ENCODE peak calls at places on chromosome 12, in ten cellular contexts. I, F, X, V, B, J, Z, D, O and T are unnamed samples.

GRCh38 chr12:67472551-67472950 is 176.0 kb upstream of the DYRK2 start:
- DNase-seq in I (no peak), F (no peak), X (no peak), V (no peak), B (no peak), J (no peak), Z (no peak), D (peak; percentile 65), O (no peak), T (no peak)

GRCh38 chr12:38161123-38162000 is 155.2 kb upstream of the ALG10B start:
- DNase-seq in I (no peak), F (no peak), X (no peak), V (peak; percentile 9), B (no peak), J (no peak), Z (no peak), D (no peak), O (no peak), T (peak; percentile 84)

GRCh38 chr12:113119980-113120669 is 15.4 kb downstream of the RASAL1 start:
- DNase-seq in I (no peak), F (no peak), X (no peak), V (no peak), B (no peak), J (no peak), Z (no peak), D (no peak), O (no peak), T (no peak)

GRCh38 chr12:26711072-26711471 is 121.9 kb downstream of the ITPR2 start:
- DNase-seq in I (no peak), F (no peak), X (no peak), V (no peak), B (no peak), J (no peak), Z (no peak), D (no peak), O (no peak), T (no peak)

GRCh38 chr12:120089105-120089504 is 27.4 kb downstream of the RAB35 start:
- DNase-seq in I (no peak), F (no peak), X (no peak), V (no peak), B (no peak), J (no peak), Z (no peak), D (no peak), O (no peak), T (no peak)

GRCh38 chr12:79737875-79738718 is 47.3 kb upstream of the PAWR start:
- DNase-seq in I (peak; percentile 57), F (peak; percentile 65), X (peak; percentile 70), V (peak; percentile 16), B (no peak), J (peak; percentile 71), Z (no peak), D (peak; percentile 18), O (peak; percentile 50), T (no peak)

GRCh38 chr12:777550-778047 is 25.2 kb downstream of the WNK1 start:
- DNase-seq in I (no peak), F (no peak), X (no peak), V (no peak), B (no peak), J (no peak), Z (no peak), D (no peak), O (no peak), T (no peak)

GRCh38 chr12:47188576-47189441 is 109.0 kb upstream of the AMIGO2 start:
- DNase-seq in I (peak; percentile 83), F (no peak), X (peak; percentile 84), V (peak; percentile 48), B (no peak), J (no peak), Z (no peak), D (no peak), O (no peak), T (no peak)

GRCh38 chr12:59695379-59695778 is 99.5 kb downstream of the SLC16A7 start:
- DNase-seq in I (peak; percentile 44), F (no peak), X (peak; percentile 69), V (no peak), B (no peak), J (no peak), Z (no peak), D (no peak), O (no peak), T (no peak)

GRCh38 chr12:49565956-49566265 is 2.0 kb downstream of the MCRS1 start:
- DNase-seq in I (no peak), F (no peak), X (no peak), V (no peak), B (no peak), J (no peak), Z (no peak), D (no peak), O (no peak), T (no peak)

GRCh38 chr12:45989857-45990467 is 412 bp downstream of the SCAF11 start:
- DNase-seq in I (peak; percentile 64), F (no peak), X (peak; percentile 47), V (peak; percentile 71), B (peak; percentile 58), J (no peak), Z (no peak), D (peak; percentile 73), O (peak; percentile 56), T (peak; percentile 95)

GRCh38 chr12:72511906-72512305 is 239.7 kb downstream of the TRHDE start:
- DNase-seq in I (peak; percentile 92), F (no peak), X (peak; percentile 85), V (no peak), B (no peak), J (no peak), Z (no peak), D (no peak), O (peak; percentile 36), T (no peak)

GRCh38 chr12:8556748-8557147 is 16.0 kb upstream of the CLEC4E start:
- DNase-seq in I (no peak), F (no peak), X (no peak), V (no peak), B (no peak), J (no peak), Z (no peak), D (no peak), O (no peak), T (no peak)

GRCh38 chr12:3553681-3554546 is 62.9 kb downstream of the PRMT8 start:
- DNase-seq in I (no peak), F (no peak), X (no peak), V (no peak), B (no peak), J (peak; percentile 27), Z (no peak), D (no peak), O (no peak), T (no peak)

GRCh38 chr12:112096070-112096469 is 12.5 kb downstream of the NAA25 start:
- DNase-seq in I (no peak), F (no peak), X (no peak), V (no peak), B (no peak), J (no peak), Z (no peak), D (no peak), O (no peak), T (no peak)

GRCh38 chr12:120469450-120470149 is at the start of gene SRSF9:
- DNase-seq in I (peak; percentile 95), F (peak; percentile 93), X (peak; percentile 96), V (peak; percentile 97), B (peak; percentile 95), J (peak; percentile 98), Z (peak; percentile 95), D (peak; percentile 95), O (peak; percentile 96), T (peak; percentile 97)

DNA sequence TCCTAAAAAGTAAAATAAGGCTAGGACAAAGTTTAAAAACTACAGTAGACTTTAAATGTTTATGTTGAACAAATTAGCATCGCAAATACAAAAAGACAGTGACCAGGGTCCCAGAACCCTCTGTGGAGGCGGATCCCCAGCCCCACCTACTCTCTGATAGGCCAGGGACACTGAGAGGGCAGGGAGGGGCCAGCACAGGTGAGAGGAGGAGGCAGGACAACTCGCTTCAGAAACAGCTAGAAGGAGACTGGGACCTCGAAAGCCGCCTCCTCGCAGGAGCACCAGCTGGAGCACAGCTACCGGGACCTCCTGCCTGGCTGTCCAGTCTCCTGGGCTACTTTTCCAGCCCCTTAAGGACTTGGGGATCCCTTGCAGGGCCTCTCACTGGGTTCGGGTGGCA is 992 bp downstream of the DNAH10 start:
- DNase-seq in I (no peak), F (no peak), X (no peak), V (no peak), B (no peak), J (no peak), Z (no peak), D (no peak), O (no peak), T (no peak)
- H3K36me3 ChIP-seq in I (no peaks in the 10 kb centered on the region), F (no peaks in the 10 kb centered on the region), X (peaks cover 2% of the 10 kb centered on the region), V (no peaks in the 10 kb centered on the region), B (no peaks in the 10 kb centered on the region), J (peaks cover 23% of the 10 kb centered on the region), Z (peaks cover 2% of the 10 kb centered on the region), D (no peaks in the 10 kb centered on the region), O (peaks cover 3% of the 10 kb centered on the region), T (no peaks in the 10 kb centered on the region)

DNA sequence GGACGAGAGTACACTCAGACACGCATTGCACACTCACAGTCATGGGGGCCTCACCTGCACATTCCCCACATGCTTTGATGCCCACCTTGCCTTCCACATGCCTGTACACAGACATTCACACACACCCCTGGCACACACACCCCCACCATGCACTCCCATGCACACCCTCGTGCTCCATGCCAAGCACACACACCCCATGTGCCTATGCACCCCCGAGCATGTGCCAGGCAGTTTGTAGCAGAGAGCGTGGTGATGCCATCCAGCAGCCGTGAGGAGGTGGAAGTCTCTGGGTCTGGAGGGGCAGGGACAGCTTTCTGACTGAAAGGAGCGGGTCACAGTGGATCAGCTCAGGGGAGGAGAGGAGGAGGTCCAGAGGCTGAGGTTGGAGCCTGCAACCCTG is 10.7 kb upstream of the NXPH4 start:
- DNase-seq in I (no peak), F (no peak), X (no peak), V (no peak), B (no peak), J (no peak), Z (no peak), D (no peak), O (no peak), T (no peak)
- H3K36me3 ChIP-seq in I (peaks cover 79% of the 10 kb centered on the region), F (no peaks in the 10 kb centered on the region), X (peaks cover 96% of the 10 kb centered on the region), V (no peaks in the 10 kb centered on the region), B (no peaks in the 10 kb centered on the region), J (no peaks in the 10 kb centered on the region), Z (no peaks in the 10 kb centered on the region), D (peaks cover 16% of the 10 kb centered on the region), O (peaks cover 81% of the 10 kb centered on the region), T (peaks cover 60% of the 10 kb centered on the region)

DNA sequence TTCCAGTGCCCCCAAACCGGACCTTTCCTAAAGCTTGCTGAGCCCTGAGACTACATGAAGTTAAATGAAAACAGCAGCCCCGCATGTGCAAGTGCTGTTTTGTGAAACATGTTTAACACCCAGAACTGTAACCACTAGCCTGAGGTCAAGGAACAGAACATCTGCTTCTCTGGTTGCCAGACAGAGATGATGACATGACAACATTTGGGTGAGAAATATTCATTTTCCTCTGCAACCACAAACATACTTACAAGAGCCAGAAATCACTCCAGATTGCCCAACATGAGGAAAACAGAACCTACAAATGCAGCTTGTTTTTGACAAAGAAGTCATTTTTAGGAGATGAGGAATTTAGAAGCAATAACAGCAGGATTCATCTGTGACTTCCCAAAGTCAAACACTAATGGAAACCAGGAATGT is 110.4 kb downstream of the BCAT1 start:
- DNase-seq in I (peak; percentile 84), F (peak; percentile 54), X (peak; percentile 87), V (peak; percentile 26), B (peak; percentile 30), J (no peak), Z (no peak), D (peak; percentile 10), O (no peak), T (no peak)
- H3K36me3 ChIP-seq in I (peaks cover 5% of the 10 kb centered on the region), F (no peaks in the 10 kb centered on the region), X (peaks cover 12% of the 10 kb centered on the region), V (no peaks in the 10 kb centered on the region), B (no peaks in the 10 kb centered on the region), J (peaks cover 84% of the 10 kb centered on the region), Z (no peaks in the 10 kb centered on the region), D (no peaks in the 10 kb centered on the region), O (peaks cover 9% of the 10 kb centered on the region), T (no peaks in the 10 kb centered on the region)

GRCh38 chr12:56160894-56161667 is 2.9 kb downstream of the MYL6 start:
- DNase-seq in I (no peak), F (no peak), X (no peak), V (no peak), B (no peak), J (no peak), Z (no peak), D (no peak), O (no peak), T (no peak)
- H3K36me3 ChIP-seq in I (peaks cover 34% of the 10 kb centered on the region), F (peaks cover 9% of the 10 kb centered on the region), X (peaks cover 63% of the 10 kb centered on the region), V (no peaks in the 10 kb centered on the region), B (no peaks in the 10 kb centered on the region), J (peaks cover 75% of the 10 kb centered on the region), Z (peaks cover 10% of the 10 kb centered on the region), D (peaks cover 14% of the 10 kb centered on the region), O (peaks cover 38% of the 10 kb centered on the region), T (peaks cover 40% of the 10 kb centered on the region)